ENCODE peak calls at places on chromosomes 4 and X, in six cellular contexts. W, J, I, F, D and M are unnamed samples.

GRCh38 chr4:4608214-4608537 is 66.3 kb upstream of the STX18 start:
- DNase-seq in D (no peak), J (no peak), F (no peak), I (no peak), W (no peak), M (no peak)

GRCh38 chrX:47198026-47198686 is 4.5 kb downstream of the UBA1 start:
- DNase-seq in F (peak; percentile 35), D (peak; percentile 72), I (no peak), J (peak; percentile 64), W (no peak), M (peak; percentile 37)

GRCh38 chr4:14167876-14168510 is 540.5 kb upstream of the BOD1L1 start:
- DNase-seq in W (peak; percentile 44), J (peak; percentile 28), I (no peak), D (peak; percentile 23), F (peak; percentile 49), M (no peak)

GRCh38 chrX:31314921-31315320 is 243.1 kb upstream of the FTHL17 start:
- DNase-seq in W (peak; percentile 29), I (peak; percentile 22), D (peak; percentile 70), F (peak; percentile 31), J (peak; percentile 62), M (no peak)

GRCh38 chr4:155530290-155530689 is 136.4 kb upstream of the GUCY1A1 start:
- DNase-seq in W (no peak), D (no peak), I (no peak), J (no peak), F (no peak), M (no peak)

GRCh38 chr4:10243856-10244255 is 127.3 kb upstream of the WDR1 start:
- DNase-seq in D (no peak), I (no peak), W (no peak), J (no peak), F (no peak), M (no peak)

GRCh38 chrX:12954981-12955380 is 19.9 kb upstream of the TMSB4X start:
- DNase-seq in F (no peak), W (no peak), D (no peak), J (no peak), I (no peak), M (no peak)

GRCh38 chr4:72063726-72064125 is 31.9 kb downstream of the NPFFR2 start:
- DNase-seq in I (peak; percentile 44), F (no peak), W (no peak), J (no peak), D (peak; percentile 34), M (no peak)

GRCh38 chr4:89067407-89067806 is 10.4 kb upstream of the FAM13A start:
- DNase-seq in D (peak; percentile 45), W (peak; percentile 58), I (no peak), J (no peak), F (no peak), M (no peak)

GRCh38 chr4:24910504-24910903 is 2.3 kb downstream of the CCDC149 start:
- DNase-seq in J (peak; percentile 62), F (peak; percentile 18), W (peak; percentile 88), D (peak; percentile 91), I (no peak), M (peak; percentile 94)

GRCh38 chr4:127959794-127960193 is 5.2 kb downstream of the MFSD8 start:
- DNase-seq in J (no peak), W (no peak), I (no peak), D (no peak), F (no peak), M (no peak)

GRCh38 chr4:47646372-47646771 is 161.3 kb downstream of the ATP10D start:
- DNase-seq in F (no peak), J (peak; percentile 68), W (no peak), D (peak; percentile 10), I (no peak), M (no peak)

GRCh38 chr4:16026155-16026761 is 57.6 kb downstream of the PROM1 start:
- DNase-seq in J (peak; percentile 82), I (peak; percentile 56), W (peak; percentile 69), F (peak; percentile 77), D (peak; percentile 54), M (no peak)

GRCh38 chr4:8030121-8030781 is 90.6 kb upstream of the AFAP1 start:
- DNase-seq in W (no peak), J (no peak), D (no peak), F (no peak), I (no peak), M (peak; percentile 46)

GRCh38 chr4:24411299-24411698 is 173.1 kb downstream of the DHX15 start:
- DNase-seq in W (no peak), I (no peak), D (no peak), F (no peak), J (no peak), M (no peak)

GRCh38 chr4:74038161-74039064 is at the start of gene CXCL3:
- DNase-seq in F (peak; percentile 71), J (peak; percentile 62), D (peak; percentile 40), W (peak; percentile 63), I (peak; percentile 84), M (peak; percentile 82)

GRCh38 chr4:169103966-169104412 is 93.9 kb upstream of the CBR4 start:
- DNase-seq in D (no peak), W (no peak), I (no peak), F (no peak), J (peak; percentile 31), M (no peak)

GRCh38 chr4:25234390-25235367 is 846 bp downstream of the PI4K2B start:
- DNase-seq in F (peak; percentile 89), J (peak; percentile 91), I (peak; percentile 92), D (peak; percentile 78), W (peak; percentile 87), M (peak; percentile 96)

GRCh38 chr4:156419080-156419638 is 465.5 kb upstream of the CTSO start:
- DNase-seq in J (peak; percentile 31), I (peak; percentile 22), W (peak; percentile 22), D (no peak), F (no peak), M (no peak)

GRCh38 chr4:165440415-165440882 is 61.6 kb downstream of the CPE start:
- DNase-seq in I (peak; percentile 85), F (peak; percentile 78), J (peak; percentile 82), W (peak; percentile 80), D (peak; percentile 90), M (no peak)

GRCh38 chrX:7480721-7481120 is 332.8 kb upstream of the PUDP start:
- DNase-seq in I (no peak), J (no peak), F (no peak), W (no peak), D (no peak), M (no peak)

GRCh38 chr4:26022346-26022891 is 108.4 kb downstream of the SMIM20 start:
- DNase-seq in D (peak; percentile 88), J (peak; percentile 72), W (peak; percentile 93), I (peak; percentile 73), F (peak; percentile 25), M (peak; percentile 93)

GRCh38 chr4:81412941-81413488 is 58.7 kb downstream of the RASGEF1B start:
- DNase-seq in J (no peak), W (no peak), I (no peak), D (no peak), F (no peak), M (no peak)

GRCh38 chr4:6366581-6366980 is 96.9 kb downstream of the WFS1 start:
- DNase-seq in W (no peak), F (no peak), I (no peak), J (no peak), D (no peak), M (peak; percentile 77)

GRCh38 chrX:66638591-66639500 is at the start of gene EDA2R:
- DNase-seq in J (peak; percentile 93), W (peak; percentile 89), F (peak; percentile 88), I (peak; percentile 81), D (peak; percentile 91), M (peak; percentile 29)

GRCh38 chr4:40246938-40247337 is 50.1 kb downstream of the RHOH start:
- DNase-seq in J (no peak), D (no peak), W (no peak), I (no peak), F (no peak), M (no peak)

GRCh38 chrX:40153335-40154221 is 55.8 kb upstream of the BCOR start:
- DNase-seq in W (no peak), D (no peak), F (peak; percentile 44), J (peak; percentile 51), I (peak; percentile 53), M (peak; percentile 92)

GRCh38 chrX:40151211-40152172 is 53.7 kb upstream of the BCOR start:
- DNase-seq in F (no peak), I (peak; percentile 69), J (no peak), W (no peak), D (no peak), M (peak; percentile 85)

GRCh38 chrX:40152706-40153334 is 55.1 kb upstream of the BCOR start:
- DNase-seq in I (peak; percentile 34), W (no peak), J (no peak), D (no peak), F (no peak), M (peak; percentile 97)

GRCh38 chrX:40150503-40150902 is 52.7 kb upstream of the BCOR start:
- DNase-seq in W (no peak), F (no peak), D (no peak), I (peak; percentile 39), J (no peak), M (peak; percentile 46)

GRCh38 chrX:40152173-40152705 is 54.5 kb upstream of the BCOR start:
- DNase-seq in D (no peak), J (no peak), W (no peak), F (no peak), I (peak; percentile 49), M (peak; percentile 94)
- H3K4me3 ChIP-seq in D (no peak overlapping the region), J (peak overlapping the region; percentile 49), W (no peak overlapping the region), F (no peak overlapping the region), I (peak overlapping the region; percentile 12), M (peak overlapping the region; percentile 70)

DNA sequence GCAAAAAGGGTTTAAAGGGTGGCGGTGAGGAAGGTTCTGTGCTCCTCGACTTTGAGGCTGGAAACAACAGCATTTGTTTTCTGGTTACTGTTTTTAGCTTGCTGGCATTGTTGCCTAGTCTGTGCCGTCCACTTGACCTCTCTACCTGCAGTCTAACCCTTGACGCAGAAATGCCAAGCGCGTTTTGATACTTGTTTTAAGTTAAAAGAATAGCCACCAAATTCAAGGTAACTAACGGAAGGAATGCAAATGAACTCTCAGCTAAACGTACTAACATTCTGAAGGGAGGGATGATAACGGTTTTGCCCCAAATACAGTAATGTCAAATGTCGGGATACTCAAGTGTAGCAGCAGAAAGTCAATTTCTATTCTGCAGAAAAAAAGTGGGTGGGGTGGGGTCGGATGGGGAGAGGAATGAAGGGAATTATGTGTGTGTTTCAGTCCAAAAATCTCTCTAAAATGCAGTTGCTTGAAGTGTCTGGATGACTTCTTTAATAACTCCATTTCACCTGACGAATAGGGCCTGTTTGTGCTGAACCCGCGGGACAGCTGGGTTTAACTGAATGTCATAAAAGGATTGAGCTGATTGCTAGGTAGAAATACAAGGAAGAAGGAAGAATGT is 3.4 kb upstream of the NKX6-1 start:
- DNase-seq in F (no peak), I (no peak), J (no peak), D (no peak), W (no peak), M (no peak)
- H3K4me3 ChIP-seq in F (no peak overlapping the region), I (no peak overlapping the region), J (no peak overlapping the region), D (no peak overlapping the region), W (no peak overlapping the region), M (no peak overlapping the region)

DNA sequence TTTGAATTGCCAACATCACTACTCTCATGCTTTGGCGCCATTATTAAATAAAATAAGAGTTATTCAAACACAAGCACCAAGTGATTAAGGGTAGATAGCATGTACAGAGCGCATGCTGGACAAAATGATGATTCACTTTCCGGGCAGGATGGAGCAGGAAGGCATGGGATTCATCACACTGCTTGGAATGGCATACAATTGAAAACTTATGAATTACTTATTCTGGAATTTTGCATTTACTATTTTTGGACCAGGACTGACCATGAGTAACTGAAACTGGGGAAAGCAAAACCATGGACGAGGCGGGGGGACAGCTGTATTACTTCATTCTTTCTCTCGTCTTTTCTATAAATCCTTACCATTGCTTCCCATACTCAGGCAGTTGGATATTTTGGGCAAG is 28.5 kb upstream of the FGF5 start:
- DNase-seq in F (peak; percentile 93), D (peak; percentile 98), J (peak; percentile 62), W (peak; percentile 96), I (peak; percentile 82), M (peak; percentile 78)
- H3K4me3 ChIP-seq in F (peak overlapping the region; percentile 39), D (peak overlapping the region; percentile 9), J (no peak overlapping the region), W (no peak overlapping the region), I (no peak overlapping the region), M (peak overlapping the region; percentile 51)

GRCh38 chr4:184368731-184369130 is 105.6 kb downstream of the IRF2 start:
- DNase-seq in D (no peak), J (no peak), W (no peak), I (no peak), F (no peak), M (no peak)
- H3K4me3 ChIP-seq in D (no peak overlapping the region), J (no peak overlapping the region), W (no peak overlapping the region), I (no peak overlapping the region), F (no peak overlapping the region), M (no peak overlapping the region)